ENCODE peak calls at places on chromosomes 5 and 9, in six cellular contexts. O is HTR-8/SVneo; U is HFFc6; I is foreskin fibroblast; P is natural killer cell treated with Interleukin-12 subunit alpha and Interleukin-12 subunit beta and Interleukin-15 and Interleukin-18, amount 100 ng/mL, for 72 hours; T is testis. Y is an unnamed sample.

GRCh38 chr5:98458004-98458403 is 315.5 kb upstream of the RGMB start:
- DNase-seq in P (no peak), T (no peak), U (peak), O (no peak), I (peak), Y (peak)

GRCh38 chr9:96029722-96030515 is 154.4 kb downstream of the ERCC6L2 start:
- DNase-seq in O (no peak), T (peak), P (no peak), I (no peak), U (no peak), Y (no peak)

GRCh38 chr5:133694181-133694831 is 82.0 kb upstream of the FSTL4 start:
- DNase-seq in O (no peak), U (no peak), I (no peak), P (no peak), T (no peak), Y (no peak)

GRCh38 chr9:137836831-137837241 is 40.7 kb upstream of the CACNA1B start:
- DNase-seq in U (no peak), P (no peak), T (no peak), O (no peak), I (no peak), Y (no peak)

GRCh38 chr9:96376926-96377874 is 6.3 kb downstream of the SLC35D2 start:
- DNase-seq in O (peak), U (peak), T (no peak), P (no peak), I (no peak), Y (peak)

GRCh38 chr9:75147638-75148037 is 59.3 kb downstream of the OSTF1 start:
- DNase-seq in U (no peak), T (no peak), O (no peak), I (peak), P (no peak), Y (peak)

GRCh38 chr5:69502375-69503143 is 10.0 kb downstream of the OCLN start:
- DNase-seq in P (no peak), I (peak), U (peak), O (peak), T (no peak), Y (peak)

GRCh38 chr9:95910023-95910706 is 34.7 kb downstream of the ERCC6L2 start:
- DNase-seq in O (no peak), I (peak), T (no peak), P (no peak), U (peak), Y (peak)

GRCh38 chr9:80649001-80649420 is 1040.3 kb downstream of the TLE1 start:
- DNase-seq in O (no peak), I (peak), P (no peak), T (peak), U (no peak), Y (peak)

GRCh38 chr9:75086443-75087278 is 1.3 kb downstream of the NMRK1 start:
- DNase-seq in T (no peak), O (no peak), I (no peak), U (no peak), P (no peak), Y (no peak)

GRCh38 chr5:27083763-27084420 is 45.5 kb upstream of the CDH9 start:
- DNase-seq in T (peak), P (no peak), O (no peak), I (no peak), U (no peak), Y (peak)

GRCh38 chr9:106891286-106891685 is 28.3 kb downstream of the ZNF462 start:
- DNase-seq in O (no peak), T (no peak), P (no peak), I (no peak), U (no peak), Y (no peak)

GRCh38 chr5:80069918-80070318 is 34.8 kb downstream of the THBS4 start:
- DNase-seq in U (no peak), O (no peak), T (no peak), I (no peak), P (no peak), Y (no peak)

GRCh38 chr9:135951889-135952663 is 9.1 kb downstream of the UBAC1 start:
- DNase-seq in T (no peak), I (peak), U (no peak), P (peak), O (peak), Y (no peak)